ENCODE peak calls at places on chromosomes 13 and 19, in five cellular contexts. L is T-helper 2 cell; V is activated CD4-positive, CD25-positive, alpha-beta regulatory T cell; Z is progenitor cell of endocrine pancreas; C is retinal pigment epithelial cell. J is an unnamed sample.

GRCh38 chr19:28961772-28962500 is 251.0 kb downstream of the UQCRFS1 start:
- DNase-seq in L (no peak), C (no peak), Z (no peak), V (no peak), J (no peak)

GRCh38 chr19:46599716-46600392 is 1.3 kb upstream of the CALM3 start:
- DNase-seq in C (no peak), V (no peak), L (no peak), Z (no peak), J (no peak)

GRCh38 chr19:52967772-52968171 is 5.1 kb upstream of the ZNF816 start:
- DNase-seq in C (no peak), Z (no peak), V (no peak), L (no peak), J (no peak)

GRCh38 chr19:51690359-51691121 is 2.6 kb upstream of the SPACA6 start:
- DNase-seq in C (peak; percentile 41), Z (peak; percentile 40), V (no peak), L (peak; percentile 43), J (peak; percentile 69)

GRCh38 chr19:2266183-2266993 is 10.2 kb upstream of the JSRP1 start:
- DNase-seq in L (no peak), V (no peak), Z (no peak), C (peak; percentile 15), J (no peak)

GRCh38 chr19:40035996-40036395 is 20.0 kb downstream of the ZNF780B start:
- DNase-seq in C (no peak), Z (no peak), L (no peak), V (no peak), J (no peak)

GRCh38 chr19:42468273-42468796 is 25.6 kb upstream of the CXCL17 start:
- DNase-seq in Z (no peak), V (no peak), L (no peak), C (no peak), J (no peak)

GRCh38 chr19:507286-508203 is at the start of gene TPGS1:
- DNase-seq in V (peak; percentile 80), C (peak; percentile 99), Z (peak; percentile 55), L (peak; percentile 68), J (peak; percentile 81)

GRCh38 chr13:46149272-46150133 is 32.5 kb downstream of the LCP1 start:
- DNase-seq in L (no peak), C (peak; percentile 95), Z (no peak), V (no peak), J (no peak)

GRCh38 chr19:16073988-16074387 is 2.3 kb upstream of the TPM4 start:
- DNase-seq in L (no peak), C (no peak), Z (no peak), V (no peak), J (no peak)

GRCh38 chr13:108328848-108329247 is 59.3 kb downstream of the TNFSF13B start:
- DNase-seq in L (no peak), Z (no peak), C (no peak), V (no peak), J (no peak)

GRCh38 chr19:44577566-44577874 is 35.8 kb upstream of the IGSF23 start:
- DNase-seq in V (no peak), L (no peak), C (no peak), Z (no peak), J (no peak)

GRCh38 chr13:51277943-51278342 is 55.7 kb downstream of the FAM124A start:
- DNase-seq in V (no peak), L (no peak), C (no peak), Z (no peak), J (no peak)

GRCh38 chr13:111143875-111144540 is 28.9 kb downstream of the ARHGEF7 start:
- DNase-seq in V (no peak), Z (no peak), L (no peak), C (no peak), J (no peak)

GRCh38 chr19:58570770-58571574 is 2.2 kb downstream of the MZF1 start:
- DNase-seq in Z (no peak), L (no peak), C (no peak), V (no peak), J (no peak)

GRCh38 chr19:29091127-29091526 is 121.8 kb downstream of the UQCRFS1 start:
- DNase-seq in Z (no peak), C (no peak), V (no peak), L (no peak), J (no peak)

GRCh38 chr13:97254809-97255208 is 32.7 kb downstream of the MBNL2 start:
- DNase-seq in Z (no peak), V (no peak), L (no peak), C (no peak), J (no peak)

GRCh38 chr19:35528218-35529038 is at the start of gene SBSN:
- DNase-seq in Z (no peak), L (no peak), C (no peak), V (no peak), J (no peak)

GRCh38 chr13:108269601-108270328 is at the start of gene TNFSF13B:
- DNase-seq in L (peak; percentile 10), Z (peak; percentile 13), V (peak; percentile 8), C (no peak), J (peak; percentile 54)

GRCh38 chr13:32881074-32881791 is 135.0 kb upstream of the KL start:
- DNase-seq in L (no peak), Z (no peak), C (no peak), V (no peak), J (no peak)

GRCh38 chr19:39906283-39906682 is 28.2 kb downstream of the FCGBP start:
- DNase-seq in V (no peak), C (no peak), Z (no peak), L (no peak), J (no peak)

GRCh38 chr19:55095260-55096060 is 19.8 kb downstream of the EPS8L1 start:
- DNase-seq in V (no peak), Z (no peak), L (no peak), C (no peak), J (no peak)

GRCh38 chr19:42323473-42323851 is 2.0 kb upstream of the MEGF8 start:
- DNase-seq in V (no peak), Z (no peak), L (no peak), C (no peak), J (no peak)

GRCh38 chr13:51397262-51397933 is 55.4 kb downstream of the INTS6 start:
- DNase-seq in C (peak; percentile 1), V (no peak), L (no peak), Z (no peak), J (no peak)

GRCh38 chr13:46403851-46404731 is 17.0 kb upstream of the RUBCNL start:
- DNase-seq in V (no peak), L (no peak), C (no peak), Z (no peak), J (peak; percentile 14)

GRCh38 chr19:862529-863304 is 3.3 kb downstream of the CFD start:
- DNase-seq in C (no peak), L (peak; percentile 68), V (peak; percentile 64), Z (no peak), J (peak; percentile 73)

GRCh38 chr13:38176664-38177063 is 173.0 kb upstream of the UFM1 start:
- DNase-seq in L (no peak), C (no peak), Z (no peak), V (no peak), J (no peak)

GRCh38 chr19:49546825-49547565 is 19.2 kb downstream of the RCN3 start:
- DNase-seq in V (peak; percentile 23), L (no peak), C (peak; percentile 50), Z (peak; percentile 64), J (peak; percentile 64)

GRCh38 chr19:52648336-52648990 is 10.3 kb upstream of the ZNF83 start:
- DNase-seq in V (no peak), Z (no peak), L (no peak), C (no peak), J (no peak)

GRCh38 chr13:41700790-41701310 is 243.5 kb downstream of the RGCC start:
- DNase-seq in Z (no peak), V (no peak), C (peak; percentile 83), L (no peak), J (no peak)

GRCh38 chr19:38975214-38975860 is at the start of gene FBXO17:
- DNase-seq in V (no peak), L (no peak), Z (peak; percentile 29), C (no peak), J (peak; percentile 3)

GRCh38 chr19:42176990-42177685 is 40.3 kb downstream of the DEDD2 start:
- DNase-seq in V (peak; percentile 56), L (peak; percentile 55), Z (peak; percentile 65), C (no peak), J (peak; percentile 75)

GRCh38 chr19:1173845-1174809 is at the start of gene SBNO2:
- DNase-seq in L (peak; percentile 80), C (no peak), Z (peak; percentile 89), V (peak; percentile 74), J (peak; percentile 68)

GRCh38 chr19:18741566-18742121 is 49.5 kb downstream of the COMP start:
- DNase-seq in V (no peak), Z (peak; percentile 52), L (no peak), C (no peak), J (no peak)

GRCh38 chr19:30669329-30670010 is 297.3 kb downstream of the ZNF536 start:
- DNase-seq in C (no peak), V (peak; percentile 7), L (no peak), Z (peak; percentile 78), J (peak; percentile 19)

GRCh38 chr19:28445826-28446225 is 767.1 kb downstream of the UQCRFS1 start:
- DNase-seq in C (no peak), L (no peak), V (no peak), Z (no peak), J (no peak)

GRCh38 chr19:7513809-7514642 is 1.9 kb upstream of the ZNF358 start:
- DNase-seq in Z (no peak), V (no peak), L (no peak), C (no peak), J (no peak)

GRCh38 chr19:18280247-18281081 is 958 bp downstream of the JUND start:
- DNase-seq in Z (peak; percentile 49), C (no peak), L (peak; percentile 66), V (peak; percentile 81), J (peak; percentile 78)

GRCh38 chr13:30676672-30677071 is 58.7 kb upstream of the ALOX5AP start:
- DNase-seq in Z (no peak), C (no peak), V (no peak), L (no peak), J (no peak)

J was measured in T-helper 1 cell.